ENCODE peak calls at places on chromosomes 11 and 22, in six cellular contexts. K, A, P, E, M and Y are unnamed samples.

GRCh38 chr11:6201486-6201885 is 2.5 kb downstream of the OR52W1 start:
- DNase-seq in A (no peak), K (no peak), P (no peak), M (no peak), E (no peak), Y (no peak)

GRCh38 chr11:35192347-35192746 is 53.4 kb downstream of the CD44 start:
- DNase-seq in A (no peak), K (peak), M (peak), P (no peak), E (no peak), Y (peak)

GRCh38 chr11:17951685-17952388 is 61.0 kb downstream of the SERGEF start:
- DNase-seq in P (no peak), K (no peak), M (no peak), A (no peak), E (no peak), Y (peak)

GRCh38 chr11:67405196-67405567 is 1.3 kb downstream of the TBC1D10C start:
- DNase-seq in A (no peak), M (no peak), K (no peak), P (no peak), E (no peak), Y (no peak)

GRCh38 chr11:111977141-111978027 is 40.2 kb downstream of the DIXDC1 start:
- DNase-seq in M (peak), K (peak), A (peak), E (peak), P (no peak), Y (peak)

GRCh38 chr11:17771415-17771814 is 36.8 kb downstream of the KCNC1 start:
- DNase-seq in E (no peak), P (no peak), K (no peak), A (no peak), M (no peak), Y (no peak)

GRCh38 chr11:129699711-129700304 is 115.8 kb upstream of the TMEM45B start:
- DNase-seq in A (no peak), E (no peak), P (no peak), K (no peak), M (no peak), Y (no peak)

GRCh38 chr11:86041975-86042378 is 26.9 kb downstream of the PICALM start:
- DNase-seq in P (peak), K (peak), E (no peak), M (peak), A (peak), Y (peak)

GRCh38 chr11:29125621-29126020 is 891.2 kb downstream of the KCNA4 start:
- DNase-seq in M (no peak), K (no peak), P (no peak), A (no peak), E (no peak), Y (no peak)

GRCh38 chr22:19775496-19776325 is 15.1 kb downstream of the TBX1 start:
- DNase-seq in E (no peak), K (no peak), M (peak), P (no peak), A (no peak), Y (no peak)

GRCh38 chr22:21938071-21938822 is 14.4 kb downstream of the PPM1F start:
- DNase-seq in A (peak), K (peak), E (peak), P (peak), M (peak), Y (peak)

GRCh38 chr22:18156878-18157713 is 7.1 kb downstream of the USP18 start:
- DNase-seq in K (peak), M (peak), P (peak), E (no peak), A (peak), Y (peak)

GRCh38 chr11:63719987-63720386 is 38.7 kb downstream of the RTN3 start:
- DNase-seq in A (no peak), M (no peak), E (no peak), K (no peak), P (no peak), Y (no peak)

GRCh38 chr22:20610243-20610686 is 102.9 kb downstream of the MED15 start:
- DNase-seq in M (no peak), P (no peak), A (no peak), K (no peak), E (no peak), Y (no peak)

GRCh38 chr11:75191330-75191717 is 40.4 kb downstream of the SLCO2B1 start:
- DNase-seq in E (no peak), A (peak), K (no peak), P (peak), M (no peak), Y (no peak)

GRCh38 chr22:18060646-18061620 is 16.9 kb upstream of the PEX26 start:
- DNase-seq in K (no peak), M (no peak), E (no peak), A (no peak), P (no peak), Y (no peak)

GRCh38 chr11:103993502-103993901 is 42.9 kb upstream of the DDI1 start:
- DNase-seq in A (no peak), K (no peak), P (no peak), E (no peak), M (no peak), Y (no peak)

GRCh38 chr22:23060612-23061400 is 9.5 kb upstream of the GNAZ start:
- DNase-seq in P (peak), E (peak), A (no peak), M (peak), K (no peak), Y (no peak)

GRCh38 chr11:119130662-119131061 is 9.3 kb downstream of the HINFP start:
- DNase-seq in M (no peak), K (no peak), E (no peak), P (no peak), A (no peak), Y (no peak)

GRCh38 chr11:1778141-1778911 is 14.6 kb upstream of the CTSD start:
- DNase-seq in K (no peak), P (no peak), M (no peak), A (no peak), E (peak), Y (no peak)

GRCh38 chr11:130175898-130176297 is 16.3 kb downstream of the ST14 start:
- DNase-seq in K (no peak), A (no peak), P (no peak), E (no peak), M (no peak), Y (no peak)

GRCh38 chr22:50184541-50185383 is 951 bp upstream of the TRABD start:
- DNase-seq in E (no peak), A (no peak), K (no peak), P (no peak), M (no peak), Y (no peak)

GRCh38 chr22:50185384-50186087 is at the start of gene TRABD:
- DNase-seq in P (peak), K (peak), A (peak), M (peak), E (peak), Y (peak)

GRCh38 chr22:50186789-50187523 is 1.2 kb downstream of the TRABD start:
- DNase-seq in E (no peak), K (no peak), A (no peak), M (no peak), P (no peak), Y (no peak)

GRCh38 chr22:50188356-50188755 is 2.6 kb downstream of the TRABD start:
- DNase-seq in M (no peak), A (no peak), K (no peak), P (no peak), E (no peak), Y (no peak)

DNA sequence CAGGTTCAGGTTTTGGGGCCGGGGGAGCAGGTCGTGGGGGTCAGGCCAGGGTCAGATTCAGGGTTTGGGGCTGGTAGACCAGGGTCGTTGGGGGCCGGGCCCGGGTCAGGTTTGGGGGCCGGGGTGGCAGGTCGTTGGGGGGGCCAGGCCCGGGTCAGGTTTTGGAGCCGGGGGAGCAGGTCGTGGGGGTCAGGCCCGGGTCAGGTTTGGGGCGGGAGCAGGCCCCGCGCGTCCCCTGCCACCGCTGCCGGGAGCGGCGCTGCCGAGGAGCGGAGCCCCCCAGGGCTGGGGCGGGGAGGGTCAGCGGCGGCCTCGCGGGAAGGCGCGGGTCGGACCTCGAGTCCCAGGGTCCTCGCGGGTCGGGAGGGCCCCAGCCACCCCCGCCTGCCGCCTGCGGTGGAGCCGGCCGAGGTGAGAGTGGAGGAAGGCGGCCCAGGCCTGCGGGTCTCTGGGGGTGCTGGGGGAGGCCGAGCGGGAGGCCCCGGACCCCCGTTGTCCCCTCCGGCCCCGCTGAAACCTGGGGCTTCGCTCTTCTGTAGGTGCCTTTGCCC is 543 bp downstream of the TRABD start:
- DNase-seq in K (no peak), P (no peak), M (no peak), E (no peak), A (no peak), Y (no peak)
- TF ChIP-seq CTCF in K (no peak), P (no peak), M (no peak), E (no peak), A (no peak), Y (no peak)

GRCh38 chr22:44668190-44668885 is 33.7 kb upstream of the PRR5 start:
- DNase-seq in A (peak), P (peak), E (no peak), K (no peak), M (peak), Y (no peak)
- TF ChIP-seq CTCF in A (no peak), P (peak), E (no peak), K (no peak), M (no peak), Y (no peak)

DNA sequence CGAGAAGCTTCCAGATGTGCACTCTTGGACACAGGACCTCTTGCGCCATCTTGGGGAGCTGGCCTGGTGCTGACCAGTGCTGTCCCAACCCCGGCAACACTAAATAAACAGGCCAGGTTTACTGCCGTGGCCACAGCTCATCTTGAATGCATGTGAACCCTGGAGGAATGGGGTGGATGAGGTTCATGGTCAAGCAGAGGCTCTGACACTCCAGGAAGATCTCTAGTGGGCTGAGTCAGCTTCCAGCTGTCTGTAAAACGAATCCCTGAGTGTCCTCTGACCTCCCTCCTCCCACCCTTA is 51.8 kb downstream of the ALX4 start:
- DNase-seq in M (no peak), A (no peak), P (no peak), K (no peak), E (peak), Y (no peak)
- TF ChIP-seq CTCF in M (no peak), A (no peak), P (no peak), K (no peak), E (no peak), Y (no peak)

DNA sequence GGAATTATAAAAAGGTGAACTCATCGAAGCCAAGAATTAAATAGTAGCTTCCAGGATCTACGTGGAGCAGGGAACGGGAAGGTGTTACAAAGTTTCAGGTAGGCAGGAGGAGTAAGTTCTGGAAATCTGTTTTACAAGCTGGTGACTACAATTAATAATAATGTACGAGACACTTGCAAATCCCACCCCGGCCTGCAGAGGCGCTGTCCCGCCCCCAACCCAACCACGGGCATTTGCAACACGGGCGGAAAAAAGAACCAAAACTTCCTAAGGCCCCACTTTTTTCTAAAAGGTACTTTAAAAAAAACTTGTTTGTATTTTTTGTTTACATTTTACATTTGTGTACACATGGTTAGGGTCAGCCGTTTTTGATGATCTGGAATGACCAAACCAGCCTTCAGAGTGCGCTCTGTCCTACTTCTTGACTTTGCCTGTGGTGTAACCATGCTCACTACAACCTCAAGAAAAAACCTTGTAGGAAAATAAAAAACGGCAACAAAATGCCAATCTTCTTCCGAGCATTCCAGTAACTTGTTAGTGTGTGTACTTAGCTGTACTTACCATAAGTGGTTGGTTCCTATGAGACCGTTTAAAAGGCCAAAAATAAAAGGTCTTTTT is 449.6 kb upstream of the B3GAT1 start:
- DNase-seq in K (no peak), P (no peak), A (no peak), E (peak), M (no peak), Y (no peak)
- TF ChIP-seq CTCF in K (no peak), P (no peak), A (peak), E (no peak), M (peak), Y (no peak)

GRCh38 chr22:37146507-37147180 is 3.1 kb downstream of the IL2RB start:
- DNase-seq in P (no peak), A (no peak), M (no peak), K (no peak), E (no peak), Y (no peak)

GRCh38 chr22:37145415-37146385 is 4.0 kb downstream of the IL2RB start:
- DNase-seq in A (no peak), M (no peak), K (no peak), P (no peak), E (no peak), Y (no peak)

GRCh38 chr22:37147186-37147990 is 2.3 kb downstream of the IL2RB start:
- DNase-seq in P (no peak), M (no peak), A (no peak), E (no peak), K (no peak), Y (no peak)

GRCh38 chr22:37148742-37149665 is 712 bp downstream of the IL2RB start:
- DNase-seq in M (no peak), E (no peak), K (no peak), P (no peak), A (no peak), Y (no peak)

DNA sequence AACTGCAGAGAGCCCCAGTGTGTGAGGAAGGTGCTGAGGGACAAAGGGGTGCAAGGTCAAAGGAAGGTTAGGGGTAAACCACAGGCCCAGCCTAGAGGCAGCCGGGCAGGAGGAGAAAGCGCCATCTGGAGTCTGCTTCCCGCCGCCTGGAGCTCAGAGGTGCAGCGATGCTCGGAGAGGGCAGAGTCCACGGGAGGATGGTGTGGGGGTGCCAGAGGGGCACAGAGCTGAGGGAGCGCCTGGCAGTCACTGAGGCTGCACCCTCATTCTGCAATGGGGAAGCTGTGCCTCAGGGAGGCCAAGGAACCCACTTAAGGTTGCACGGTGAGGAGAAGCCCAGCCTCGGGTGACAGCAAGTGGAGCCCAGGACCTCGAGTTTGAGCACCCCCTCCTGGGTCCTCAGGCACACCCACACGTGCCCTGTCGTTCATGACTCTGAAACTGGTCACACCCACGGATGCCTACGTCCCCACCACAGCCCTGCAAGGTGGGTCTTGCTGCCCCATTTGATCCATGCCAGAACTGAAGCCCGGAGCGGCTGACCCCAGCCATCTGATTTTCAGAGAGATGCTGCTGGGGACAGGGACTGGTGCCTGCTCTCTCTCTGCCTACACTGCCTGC is 1.6 kb downstream of the IL2RB start:
- DNase-seq in E (no peak), P (no peak), A (no peak), M (no peak), K (no peak), Y (no peak)
- TF ChIP-seq CTCF in E (no peak), P (peak), A (no peak), M (no peak), K (no peak), Y (no peak)

GRCh38 chr11:46075928-46076327 is 45.3 kb downstream of the PHF21A start:
- DNase-seq in E (no peak), M (no peak), K (no peak), A (no peak), P (no peak), Y (no peak)
- TF ChIP-seq CTCF in E (no peak), M (peak), K (no peak), A (no peak), P (peak), Y (no peak)

DNA sequence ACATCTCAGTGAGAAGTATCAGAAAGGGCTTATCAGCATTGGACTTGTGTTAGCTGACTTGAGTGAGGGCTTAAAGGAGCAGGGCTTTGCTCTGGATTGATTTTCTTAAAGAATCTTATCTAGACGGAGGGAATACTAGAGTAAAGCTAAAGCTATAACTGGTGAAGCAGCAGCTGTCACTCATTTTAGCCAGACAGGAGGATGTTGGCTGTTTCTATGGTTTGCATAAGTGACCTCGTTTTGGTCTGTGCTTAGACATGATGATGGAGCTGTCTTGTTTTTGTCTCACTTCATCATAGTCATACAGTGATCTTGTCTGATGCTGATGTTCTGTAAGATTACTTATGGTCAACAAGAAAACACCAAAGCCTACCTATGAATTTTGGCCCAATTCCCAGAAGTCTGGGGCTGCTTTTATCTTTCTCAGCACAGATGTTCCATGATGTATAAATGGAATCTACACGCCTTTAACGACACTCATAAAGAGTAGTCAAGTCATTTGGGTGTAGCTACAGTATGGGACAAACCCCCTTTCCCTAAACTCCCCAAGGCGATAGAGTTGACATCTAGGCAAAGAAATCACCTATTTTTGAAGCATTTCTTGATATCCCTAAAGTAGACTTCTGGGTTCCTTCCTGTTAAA is 77.5 kb upstream of the UCP3 start:
- DNase-seq in K (no peak), A (no peak), E (no peak), P (no peak), M (no peak), Y (no peak)
- TF ChIP-seq CTCF in K (no peak), A (no peak), E (no peak), P (no peak), M (no peak), Y (no peak)

DNA sequence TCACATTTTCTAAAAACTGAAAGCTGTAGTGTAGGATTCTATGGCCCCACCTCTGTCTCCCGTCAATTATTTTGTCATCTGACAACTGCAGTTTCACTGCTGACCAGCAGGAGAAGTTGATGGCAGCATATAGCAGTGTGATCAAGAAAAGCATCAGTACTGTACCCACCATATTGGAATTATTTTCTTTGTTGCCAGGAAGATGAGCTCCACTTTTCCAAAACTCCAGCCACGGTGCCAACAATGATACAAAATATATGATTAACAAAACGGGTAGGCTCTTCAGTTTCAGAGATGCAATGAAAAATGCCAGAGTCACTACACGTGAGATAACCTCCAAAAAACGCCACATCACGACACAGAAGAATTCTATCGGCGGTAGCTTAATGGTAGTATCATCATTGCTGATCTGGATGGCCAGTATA is 41.3 kb downstream of the XKR3 start:
- DNase-seq in K (no peak), M (no peak), P (peak), E (no peak), A (no peak), Y (no peak)
- TF ChIP-seq CTCF in K (no peak), M (peak), P (peak), E (no peak), A (peak), Y (no peak)

GRCh38 chr11:37364246-37364839 is 766.3 kb upstream of the RAG2 start:
- DNase-seq in E (no peak), A (no peak), P (no peak), M (no peak), K (no peak), Y (no peak)
- TF ChIP-seq CTCF in E (no peak), A (no peak), P (no peak), M (no peak), K (no peak), Y (no peak)

GRCh38 chr11:69644071-69644961 is 3.4 kb downstream of the CCND1 start:
- DNase-seq in M (peak), A (no peak), E (no peak), P (peak), K (peak), Y (no peak)
- TF ChIP-seq CTCF in M (peak), A (no peak), E (no peak), P (peak), K (no peak), Y (no peak)